ENCODE peak calls at places on chromosomes 4 and X, in seven cellular contexts. D is BE2C, N is AG10803, Z is uterus, V is pancreas, P is GM12865, K is tibial artery. Y is an unnamed sample.

GRCh38 chr4:8204576-8205227 is 5.6 kb downstream of the SH3TC1 start:
- DNase-seq in D (no peak), N (no peak), Z (no peak), V (peak), P (no peak), K (no peak), Y (no peak)

GRCh38 chrX:56728321-56728720 is 722 bp upstream of the NBDY start:
- DNase-seq in D (no peak), N (no peak), Z (no peak), V (no peak), P (peak), K (no peak), Y (peak)

GRCh38 chr4:3810796-3811485 is 44.8 kb downstream of the ADRA2C start:
- DNase-seq in D (no peak), N (no peak), Z (no peak), V (peak), P (no peak), K (no peak), Y (no peak)

GRCh38 chr4:136725286-136726081 is 806.8 kb downstream of the PCDH18 start:
- DNase-seq in D (no peak), N (no peak), Z (no peak), V (no peak), P (no peak), K (no peak), Y (no peak)

GRCh38 chrX:41875142-41875541 is 48.2 kb downstream of the CASK start:
- DNase-seq in D (no peak), N (peak), Z (no peak), V (no peak), P (no peak), K (no peak), Y (peak)

GRCh38 chr4:165464813-165465381 is 86.1 kb downstream of the CPE start:
- DNase-seq in D (peak), N (peak), Z (no peak), V (no peak), P (peak), K (no peak), Y (peak)

GRCh38 chrX:38214551-38214950 is 6.1 kb downstream of the SRPX start:
- DNase-seq in D (no peak), N (peak), Z (no peak), V (no peak), P (no peak), K (no peak), Y (no peak)

GRCh38 chr4:127783971-127784519 is 1.9 kb downstream of the HSPA4L start:
- DNase-seq in D (no peak), N (no peak), Z (no peak), V (no peak), P (peak), K (no peak), Y (no peak)

GRCh38 chrX:110086916-110087484 is 84.1 kb downstream of the TMEM164 start:
- DNase-seq in D (no peak), N (peak), Z (no peak), V (no peak), P (peak), K (no peak), Y (peak)

GRCh38 chr4:85209161-85209560 is 242.7 kb upstream of the WDFY3 start:
- DNase-seq in D (no peak), N (peak), Z (no peak), V (no peak), P (no peak), K (no peak), Y (peak)

GRCh38 chr4:170058745-170059144 is 31.0 kb downstream of the AADAT start:
- DNase-seq in D (no peak), N (no peak), Z (no peak), V (no peak), P (no peak), K (no peak), Y (no peak)

GRCh38 chrX:15546745-15547144 is 46.1 kb downstream of the BMX start:
- DNase-seq in D (no peak), N (no peak), Z (no peak), V (no peak), P (no peak), K (no peak), Y (no peak)

GRCh38 chrX:2503591-2504500 is 3.1 kb upstream of the DHRSX start:
- DNase-seq in D (no peak), N (no peak), Z (no peak), V (no peak), P (no peak), K (no peak), Y (no peak)

GRCh38 chrX:39204945-39205344 is 403.7 kb downstream of the MID1IP1 start:
- DNase-seq in D (no peak), N (no peak), Z (no peak), V (no peak), P (peak), K (no peak), Y (no peak)

GRCh38 chrX:18098704-18099103 is 122.0 kb downstream of the BEND2 start:
- DNase-seq in D (no peak), N (no peak), Z (no peak), V (no peak), P (no peak), K (no peak), Y (no peak)

GRCh38 chrX:14029425-14030247 is at the start of gene GEMIN8:
- DNase-seq in D (peak), N (peak), Z (peak), V (peak), P (peak), K (peak), Y (peak)

GRCh38 chr4:4712800-4713528 is 146.5 kb upstream of the MSX1 start:
- DNase-seq in D (no peak), N (peak), Z (no peak), V (no peak), P (no peak), K (no peak), Y (peak)

GRCh38 chrX:133350751-133351150 is 64.5 kb downstream of the GPC4 start:
- DNase-seq in D (no peak), N (peak), Z (peak), V (no peak), P (no peak), K (peak), Y (peak)

GRCh38 chr4:169013396-169013795 is 3.3 kb upstream of the CBR4 start:
- DNase-seq in D (peak), N (no peak), Z (no peak), V (no peak), P (no peak), K (no peak), Y (no peak)

GRCh38 chrX:20538974-20539373 is 272.3 kb upstream of the RPS6KA3 start:
- DNase-seq in D (no peak), N (no peak), Z (no peak), V (no peak), P (no peak), K (no peak), Y (no peak)

GRCh38 chr4:99633772-99634171 is 23.9 kb downstream of the C4orf54 start:
- DNase-seq in D (no peak), N (no peak), Z (no peak), V (no peak), P (no peak), K (no peak), Y (no peak)

GRCh38 chr4:184364100-184364921 is 110.0 kb downstream of the IRF2 start:
- DNase-seq in D (no peak), N (no peak), Z (no peak), V (no peak), P (no peak), K (no peak), Y (peak)

GRCh38 chrX:124440674-124441073 is 94.3 kb downstream of the SH2D1A start:
- DNase-seq in D (no peak), N (no peak), Z (no peak), V (no peak), P (no peak), K (no peak), Y (no peak)

GRCh38 chr4:10333942-10334341 is 123.3 kb downstream of the ZNF518B start:
- DNase-seq in D (no peak), N (peak), Z (no peak), V (no peak), P (no peak), K (no peak), Y (no peak)

GRCh38 chrX:103678199-103678993 is 8.1 kb downstream of the MORF4L2 start:
- DNase-seq in D (no peak), N (peak), Z (no peak), V (no peak), P (no peak), K (no peak), Y (peak)

GRCh38 chr4:37865450-37865849 is 25.4 kb upstream of the TBC1D1 start:
- DNase-seq in D (no peak), N (no peak), Z (no peak), V (no peak), P (no peak), K (no peak), Y (peak)

GRCh38 chr4:143188325-143189088 is 3.8 kb downstream of the USP38 start:
- DNase-seq in D (no peak), N (no peak), Z (no peak), V (no peak), P (no peak), K (no peak), Y (no peak)

GRCh38 chr4:10054571-10055041 is 33.3 kb upstream of the SLC2A9 start:
- DNase-seq in D (no peak), N (no peak), Z (no peak), V (no peak), P (no peak), K (no peak), Y (no peak)

GRCh38 chrX:105821471-105822081 is 763 bp upstream of the NRK start:
- DNase-seq in D (no peak), N (no peak), Z (no peak), V (peak), P (no peak), K (peak), Y (no peak)

GRCh38 chr4:1297456-1298325 is 8.0 kb downstream of the MAEA start:
- DNase-seq in D (no peak), N (no peak), Z (no peak), V (no peak), P (no peak), K (no peak), Y (no peak)

GRCh38 chr4:142954415-142954814 is 108.3 kb upstream of the INPP4B start:
- DNase-seq in D (no peak), N (no peak), Z (no peak), V (peak), P (no peak), K (no peak), Y (no peak)

GRCh38 chr4:86848732-86849617 is at the start of gene SLC10A6:
- DNase-seq in D (no peak), N (peak), Z (no peak), V (no peak), P (no peak), K (no peak), Y (peak)

GRCh38 chr4:86846921-86847320 is 2.3 kb downstream of the SLC10A6 start:
- DNase-seq in D (no peak), N (peak), Z (no peak), V (no peak), P (no peak), K (no peak), Y (peak)

GRCh38 chr4:86845593-86845992 is 3.6 kb downstream of the SLC10A6 start:
- DNase-seq in D (no peak), N (no peak), Z (no peak), V (no peak), P (no peak), K (no peak), Y (no peak)

GRCh38 chr4:86848136-86848535 is 1.0 kb downstream of the SLC10A6 start:
- DNase-seq in D (no peak), N (peak), Z (no peak), V (no peak), P (no peak), K (no peak), Y (peak)

DNA sequence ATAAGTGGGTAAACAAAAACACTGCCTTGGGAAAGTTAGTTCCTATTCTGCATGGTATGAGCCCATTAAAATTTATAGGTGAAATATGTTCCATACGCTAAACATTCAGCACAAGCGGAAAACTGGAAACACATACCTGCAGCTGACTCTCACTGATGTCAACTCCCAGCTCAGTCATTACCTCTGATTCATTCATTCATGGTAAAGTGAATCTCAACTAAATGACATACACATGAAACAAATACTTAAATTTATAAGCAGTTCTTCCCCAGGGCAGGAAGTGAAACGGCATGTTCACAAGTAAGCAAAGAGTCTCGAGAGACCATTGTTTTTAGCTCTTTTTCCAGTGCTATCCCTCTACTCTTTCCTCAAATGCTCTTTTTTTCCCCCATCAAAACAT is 1.6 kb downstream of the SLC10A6 start:
- DNase-seq in D (no peak), N (no peak), Z (no peak), V (no peak), P (no peak), K (no peak), Y (peak)
- H3K4me3 ChIP-seq in D (no peak), N (no peak), Z (no peak), V (no peak), P (no peak), K (peak), Y (no peak)

GRCh38 chr4:159227984-159228383 is 125.1 kb downstream of the RAPGEF2 start:
- DNase-seq in D (peak), N (peak), Z (peak), V (peak), P (no peak), K (peak), Y (peak)
- TF ChIP-seq CTCF in D (no peak), N (peak), Z (no peak), V (no peak), P (no peak), K (peak), Y (peak)

GRCh38 chrX:72026341-72027023 is 105.2 kb downstream of the RTL5 start:
- DNase-seq in D (no peak), N (no peak), Z (no peak), V (no peak), P (peak), K (no peak), Y (no peak)

GRCh38 chrX:72029473-72030411 is 102.0 kb downstream of the RTL5 start:
- DNase-seq in D (peak), N (peak), Z (no peak), V (no peak), P (no peak), K (no peak), Y (peak)

GRCh38 chrX:72027024-72027913 is 104.4 kb downstream of the RTL5 start:
- DNase-seq in D (no peak), N (no peak), Z (no peak), V (no peak), P (no peak), K (no peak), Y (no peak)

GRCh38 chrX:72028701-72029470 is 102.8 kb downstream of the RTL5 start:
- DNase-seq in D (no peak), N (no peak), Z (no peak), V (no peak), P (no peak), K (no peak), Y (no peak)

GRCh38 chrX:72027914-72028307 is 103.8 kb downstream of the RTL5 start:
- DNase-seq in D (no peak), N (no peak), Z (no peak), V (no peak), P (no peak), K (no peak), Y (no peak)
- H3K4me3 ChIP-seq in D (no peak), N (peak), Z (no peak), V (no peak), P (no peak), K (peak), Y (no peak)

GRCh38 chr4:25162566-25162965 is 2.3 kb upstream of the SEPSECS start:
- DNase-seq in D (no peak), N (no peak), Z (no peak), V (no peak), P (no peak), K (no peak), Y (no peak)
- TF ChIP-seq CTCF in D (no peak), N (no peak), Z (no peak), V (no peak), P (no peak), K (no peak), Y (no peak)

DNA sequence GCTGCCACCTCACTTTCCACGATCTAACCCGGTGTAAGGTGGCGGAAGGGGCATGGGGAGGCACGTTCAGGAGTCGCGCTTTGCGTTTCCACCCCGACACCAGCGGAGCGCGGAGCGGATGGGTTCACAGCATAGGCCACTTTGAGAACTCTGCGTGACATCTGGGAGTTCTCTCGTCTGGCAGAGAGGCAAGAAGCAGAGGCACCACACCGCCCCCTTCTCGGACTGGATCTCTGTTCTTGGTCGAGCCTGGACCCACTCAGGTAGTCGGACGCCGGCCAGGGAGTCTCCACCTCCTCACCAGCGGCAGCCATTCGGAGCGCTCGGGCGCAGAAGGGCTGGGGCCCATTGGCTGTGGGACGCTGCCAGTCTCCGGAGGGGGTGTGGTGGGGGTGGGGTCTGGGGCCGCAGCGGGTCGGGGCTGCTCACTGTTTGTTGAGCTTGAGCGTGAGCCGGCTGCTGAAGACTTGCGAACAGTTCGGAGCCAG is at the start of gene DACH2:
- DNase-seq in D (peak), N (peak), Z (peak), V (peak), P (peak), K (peak), Y (peak)
- H3K4me3 ChIP-seq in D (peak), N (peak), Z (peak), V (peak), P (peak), K (peak), Y (peak)

GRCh38 chr4:27096142-27096824 is 235.6 kb downstream of the STIM2 start:
- DNase-seq in D (no peak), N (no peak), Z (no peak), V (no peak), P (no peak), K (no peak), Y (peak)
- TF ChIP-seq CTCF in D (no peak), N (no peak), Z (no peak), V (no peak), P (no peak), K (no peak), Y (no peak)

GRCh38 chrX:119853449-119853848 is 686 bp upstream of the UPF3B start:
- DNase-seq in D (no peak), N (no peak), Z (no peak), V (no peak), P (no peak), K (no peak), Y (no peak)
- H3K4me3 ChIP-seq in D (peak), N (peak), Z (peak), V (peak), P (peak), K (peak), Y (peak)

Y was measured in fibroblast of villous mesenchyme.